ENCODE peak calls at places on chromosomes 4 and X, in ten cellular contexts. J is psoas muscle, K is heart left ventricle, Z is upper lobe of right lung, B is endodermal cell, F is left ventricle myocardium inferior, H is astrocyte, Y is keratinocyte, E is heart right ventricle, G is cardiac muscle cell. Q is an unnamed sample. For H3K36me3, H3K9me3 and H3K4me1, the result is how much of the 10 kb centered on the place peaks cover.

GRCh38 chrX:48897157-48897620 is 379 bp downstream of the TIMM17B start:
- DNase-seq in B (peak), Y (no peak), H (peak), J (peak), K (peak), E (peak), G (peak), F (peak), Z (peak), Q (peak)

GRCh38 chr4:112085156-112086035 is 59.9 kb upstream of the FAM241A start:
- DNase-seq in B (peak), G (no peak), H (no peak), E (no peak), K (no peak), F (no peak), Y (no peak), Z (no peak), J (no peak), Q (no peak)

GRCh38 chr4:95106408-95106928 is 348.7 kb downstream of the BMPR1B start:
- DNase-seq in J (no peak), F (no peak), E (no peak), B (no peak), Y (no peak), K (no peak), G (no peak), Z (no peak), H (peak), Q (no peak)

GRCh38 chr4:120659626-120660170 is 262.8 kb downstream of the PRDM5 start:
- DNase-seq in F (no peak), B (no peak), J (no peak), H (no peak), K (no peak), E (no peak), Z (no peak), Y (no peak), G (no peak), Q (no peak)

GRCh38 chrX:143500751-143501150 is 16.5 kb downstream of the SPANXN3 start:
- DNase-seq in H (no peak), F (no peak), G (no peak), K (no peak), B (no peak), J (no peak), E (no peak), Z (no peak), Y (no peak), Q (no peak)

GRCh38 chr4:14871676-14872430 is 130.4 kb upstream of the CPEB2 start:
- DNase-seq in B (peak), F (no peak), J (no peak), Z (peak), G (peak), K (no peak), E (no peak), Y (peak), H (no peak), Q (no peak)

GRCh38 chr4:169314906-169315305 is 44.1 kb upstream of the SH3RF1 start:
- DNase-seq in H (peak), J (peak), Y (peak), Z (peak), F (peak), E (peak), K (peak), B (no peak), G (peak), Q (peak)

GRCh38 chrX:3820170-3820569 is 106.7 kb upstream of the PRKX start:
- DNase-seq in G (no peak), Y (no peak), J (no peak), K (no peak), Z (no peak), F (no peak), E (no peak), H (peak), B (no peak), Q (no peak)

GRCh38 chrX:68694429-68695205 is 47.2 kb downstream of the STARD8 start:
- DNase-seq in H (no peak), Y (no peak), G (no peak), J (no peak), K (no peak), B (no peak), E (no peak), Z (no peak), F (no peak), Q (no peak)

GRCh38 chr4:1247811-1248261 is 1.1 kb downstream of the CTBP1 start:
- DNase-seq in G (peak), B (no peak), Z (no peak), K (no peak), J (no peak), F (no peak), Y (no peak), E (no peak), H (peak), Q (no peak)

GRCh38 chr4:70313736-70314135 is 21.0 kb upstream of the CABS1 start:
- DNase-seq in E (no peak), H (no peak), B (no peak), Y (no peak), G (no peak), Z (no peak), J (no peak), F (no peak), K (no peak), Q (no peak)

GRCh38 chr4:3128058-3128457 is 53.6 kb downstream of the HTT start:
- DNase-seq in H (no peak), E (no peak), K (no peak), J (no peak), B (no peak), Y (no peak), F (no peak), G (no peak), Z (no peak), Q (no peak)
- H3K36me3 ChIP-seq in H (under half), E (half or more), K (half or more), J (under half), B (half or more), Y (under half), F (half or more), G (under half), Z (half or more), Q (under half)

GRCh38 chrX:26873736-26874135 is 589.4 kb downstream of the PPP4R3C start:
- DNase-seq in Y (no peak), G (no peak), Z (no peak), B (no peak), E (no peak), F (no peak), H (no peak), K (no peak), J (no peak), Q (no peak)
- H3K9me3 ChIP-seq in Y (under half), G (under half), Z (under half), B (under half), E (under half), F (under half), H (under half), K (under half), J (under half), Q (under half)

GRCh38 chr4:23875317-23875716 is 14.5 kb downstream of the PPARGC1A start:
- DNase-seq in Y (no peak), H (no peak), F (no peak), B (no peak), E (no peak), Z (no peak), G (no peak), J (no peak), K (no peak), Q (no peak)
- H3K4me1 ChIP-seq in Y (under half), H (under half), F (half or more), B (under half), E (under half), Z (under half), G (half or more), J (half or more), K (under half), Q (under half)

GRCh38 chr4:122326908-122327307 is 51.9 kb upstream of the ADAD1 start:
- DNase-seq in F (no peak), Y (no peak), J (no peak), H (no peak), B (no peak), Z (no peak), G (no peak), E (no peak), K (no peak), Q (no peak)
- H3K36me3 ChIP-seq in F (half or more), Y (under half), J (under half), H (under half), B (half or more), Z (half or more), G (half or more), E (under half), K (under half), Q (under half)

DNA sequence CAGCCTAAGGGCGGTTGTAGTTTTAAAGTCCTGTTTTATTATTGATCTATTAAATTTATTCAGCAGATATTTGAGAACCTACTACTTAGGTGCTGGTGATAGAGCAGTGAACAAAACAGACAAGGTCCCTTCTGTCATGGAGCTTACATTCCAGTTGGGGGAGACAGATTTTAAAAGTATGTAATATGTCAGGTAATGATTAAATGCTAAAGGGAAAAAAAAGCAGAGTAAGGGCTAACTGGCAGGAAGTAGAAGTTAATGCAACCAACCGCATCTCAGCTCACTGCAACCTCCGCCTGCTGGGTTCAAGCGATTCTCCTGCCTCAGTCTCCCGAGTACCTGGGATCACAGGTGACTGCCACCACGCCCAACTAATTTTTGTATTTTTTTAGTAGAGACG is 7.8 kb upstream of the MCUB start:
- DNase-seq in K (no peak), J (no peak), B (no peak), H (no peak), F (no peak), E (no peak), G (no peak), Z (no peak), Y (no peak), Q (no peak)
- H3K9me3 ChIP-seq in K (under half), J (under half), B (under half), H (under half), F (under half), E (under half), G (under half), Z (under half), Y (under half), Q (under half)

DNA sequence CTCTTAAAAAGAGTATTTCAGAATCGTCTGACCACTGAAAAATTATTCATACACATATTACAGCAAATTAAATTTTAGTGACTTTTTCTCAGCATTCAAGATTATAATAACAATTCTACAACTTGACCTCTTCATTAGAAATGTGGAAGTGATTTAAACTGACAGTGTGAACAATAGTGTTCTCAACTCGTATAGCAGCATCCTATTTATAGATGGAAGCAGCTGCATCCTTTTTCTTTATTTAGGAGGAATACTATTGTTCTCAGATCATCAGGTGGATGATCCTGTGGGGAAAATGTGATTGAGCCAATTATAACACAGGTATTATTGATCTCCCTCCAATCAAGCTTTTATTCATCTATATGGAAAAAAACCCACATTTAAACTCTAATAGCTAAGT is 56.7 kb downstream of the RAPGEF2 start:
- DNase-seq in J (no peak), E (no peak), B (no peak), H (no peak), Z (no peak), Y (no peak), F (no peak), G (no peak), K (no peak), Q (no peak)
- H3K4me1 ChIP-seq in J (half or more), E (under half), B (under half), H (under half), Z (under half), Y (under half), F (half or more), G (half or more), K (under half), Q (under half)

GRCh38 chr4:5618051-5619010 is 90.0 kb downstream of the EVC2 start:
- DNase-seq in F (no peak), Z (no peak), H (no peak), Y (no peak), E (no peak), B (no peak), G (no peak), J (no peak), K (no peak), Q (no peak)
- H3K36me3 ChIP-seq in F (under half), Z (under half), H (under half), Y (under half), E (under half), B (under half), G (under half), J (under half), K (under half), Q (under half)

GRCh38 chr4:236028-236427 is 69.2 kb downstream of the ZNF732 start:
- DNase-seq in H (peak), J (no peak), Y (no peak), E (no peak), Z (no peak), B (no peak), K (no peak), F (no peak), G (no peak), Q (no peak)
- H3K9me3 ChIP-seq in H (under half), J (under half), Y (under half), E (half or more), Z (under half), B (half or more), K (under half), F (under half), G (under half), Q (under half)

GRCh38 chr4:8312069-8312445 is 42.5 kb downstream of the HTRA3 start:
- DNase-seq in Z (no peak), K (no peak), G (no peak), J (no peak), E (no peak), F (no peak), Y (no peak), B (no peak), H (no peak), Q (no peak)
- H3K4me1 ChIP-seq in Z (under half), K (under half), G (under half), J (under half), E (under half), F (half or more), Y (under half), B (under half), H (under half), Q (under half)

GRCh38 chrX:103889216-103889615 is 57.2 kb upstream of the RAB9B start:
- DNase-seq in G (no peak), Z (no peak), H (peak), E (no peak), Y (no peak), B (no peak), K (no peak), F (no peak), J (no peak), Q (no peak)

GRCh38 chrX:103882999-103883398 is 50.9 kb upstream of the RAB9B start:
- DNase-seq in Z (no peak), G (no peak), H (no peak), K (no peak), E (no peak), B (no peak), F (no peak), J (no peak), Y (no peak), Q (no peak)

GRCh38 chrX:103883533-103883932 is 51.5 kb upstream of the RAB9B start:
- DNase-seq in B (no peak), J (no peak), E (no peak), G (no peak), K (no peak), F (no peak), H (no peak), Z (no peak), Y (no peak), Q (no peak)

GRCh38 chrX:103886624-103887023 is 54.6 kb upstream of the RAB9B start:
- DNase-seq in H (no peak), B (no peak), Y (no peak), E (no peak), F (no peak), K (no peak), Z (no peak), J (no peak), G (no peak), Q (no peak)
- H3K36me3 ChIP-seq in H (under half), B (under half), Y (under half), E (under half), F (under half), K (under half), Z (under half), J (under half), G (under half), Q (under half)